ENCODE peak calls at places on chromosomes 11 and 22, in eight cellular contexts. M is fibroblast of villous mesenchyme, I is GM23338, U is K562, Z is NCI-H1048, N is endothelial cell, D is fibroblast of gingiva, P is colonic mucosa. V is an unnamed sample.

GRCh38 chr22:23176645-23177027 is 3.7 kb upstream of the BCR start:
- DNase-seq in Z (no peak), P (no peak), D (no peak), N (no peak), U (no peak), M (no peak), I (no peak), V (no peak)

GRCh38 chr11:133269272-133269671 is 263.0 kb downstream of the OPCML start:
- DNase-seq in U (no peak), M (no peak), D (no peak), N (no peak), Z (no peak), I (no peak), P (no peak), V (no peak)

GRCh38 chr11:125603207-125603606 is 10.6 kb downstream of the STT3A start:
- DNase-seq in Z (no peak), N (no peak), D (peak), M (no peak), P (no peak), U (no peak), I (no peak), V (no peak)

GRCh38 chr22:32991353-32992115 is 66.6 kb downstream of the SYN3 start:
- DNase-seq in N (no peak), P (no peak), U (no peak), D (no peak), I (no peak), M (peak), Z (no peak), V (no peak)

GRCh38 chr22:49677495-49677889 is 150.2 kb downstream of the BRD1 start:
- DNase-seq in I (no peak), U (no peak), Z (no peak), P (no peak), N (no peak), D (no peak), M (no peak), V (no peak)

GRCh38 chr22:40491990-40492631 is 121.7 kb downstream of the SGSM3 start:
- DNase-seq in Z (no peak), D (peak), P (no peak), I (peak), U (no peak), M (peak), N (no peak), V (no peak)

GRCh38 chr11:27563201-27563600 is 56.6 kb upstream of the LIN7C start:
- DNase-seq in I (no peak), D (no peak), N (no peak), U (no peak), Z (no peak), P (no peak), M (peak), V (no peak)

GRCh38 chr11:75072582-75072981 is 24.1 kb downstream of the OR2AT4 start:
- DNase-seq in P (no peak), I (peak), D (no peak), N (no peak), U (no peak), Z (no peak), M (no peak), V (no peak)

GRCh38 chr22:38172489-38173155 is 9.0 kb downstream of the PLA2G6 start:
- DNase-seq in D (no peak), I (no peak), M (no peak), Z (no peak), P (peak), N (peak), U (no peak), V (peak)

GRCh38 chr11:122494171-122494570 is 161.4 kb upstream of the UBASH3B start:
- DNase-seq in M (no peak), D (peak), N (no peak), Z (no peak), U (no peak), I (no peak), P (no peak), V (no peak)

GRCh38 chr11:71248251-71248570 is 4.2 kb downstream of the SHANK2 start:
- DNase-seq in D (no peak), M (no peak), U (no peak), Z (no peak), N (no peak), P (no peak), I (no peak), V (no peak)

GRCh38 chr22:37742374-37743092 is 45.7 kb downstream of the TRIOBP start:
- DNase-seq in M (peak), D (peak), N (no peak), Z (no peak), U (no peak), P (no peak), I (no peak), V (no peak)

GRCh38 chr22:38260760-38261477 is 11.9 kb downstream of the TMEM184B start:
- DNase-seq in D (no peak), P (no peak), I (no peak), Z (no peak), U (no peak), N (no peak), M (peak), V (no peak)

GRCh38 chr22:49324527-49325491 is 502.9 kb downstream of the BRD1 start:
- DNase-seq in D (no peak), N (no peak), Z (no peak), U (no peak), I (no peak), M (no peak), P (no peak), V (no peak)

GRCh38 chr22:47966316-47966715 is 1203.9 kb downstream of the TBC1D22A start:
- DNase-seq in N (no peak), P (no peak), U (no peak), I (no peak), M (no peak), D (no peak), Z (no peak), V (no peak)

GRCh38 chr11:116472661-116473060 is 300.1 kb downstream of the BUD13 start:
- DNase-seq in P (no peak), Z (no peak), U (no peak), I (no peak), D (no peak), N (no peak), M (no peak), V (no peak)

GRCh38 chr22:46018859-46019258 is 41.9 kb upstream of the WNT7B start:
- DNase-seq in U (no peak), M (no peak), I (no peak), N (no peak), D (no peak), P (no peak), Z (no peak), V (no peak)

GRCh38 chr11:19374189-19374588 is 133.4 kb upstream of the E2F8 start:
- DNase-seq in U (no peak), P (no peak), I (no peak), D (peak), M (peak), N (no peak), Z (no peak), V (no peak)

GRCh38 chr22:38570841-38571364 is 920 bp upstream of the DMC1 start:
- DNase-seq in M (no peak), N (peak), P (peak), D (peak), U (no peak), Z (no peak), I (peak), V (no peak)

GRCh38 chr11:65859812-65860277 is 388 bp upstream of the MUS81 start:
- DNase-seq in D (no peak), U (no peak), N (peak), I (no peak), P (no peak), M (no peak), Z (no peak), V (no peak)

GRCh38 chr11:34899633-34900016 is 16.6 kb downstream of the APIP start:
- DNase-seq in Z (no peak), D (no peak), M (no peak), N (peak), I (no peak), U (no peak), P (no peak), V (no peak)

GRCh38 chr22:20674998-20675397 is 98.9 kb upstream of the SERPIND1 start:
- DNase-seq in Z (no peak), M (no peak), U (no peak), P (no peak), I (no peak), N (no peak), D (no peak), V (no peak)

GRCh38 chr22:50264104-50264745 is 2.7 kb upstream of the MAPK12 start:
- DNase-seq in N (no peak), Z (no peak), M (no peak), I (no peak), D (no peak), P (no peak), U (no peak), V (no peak)

GRCh38 chr11:64016512-64016911 is 19.2 kb upstream of the FLRT1 start:
- DNase-seq in P (no peak), D (no peak), Z (no peak), U (no peak), N (no peak), I (no peak), M (no peak), V (no peak)

GRCh38 chr11:32962016-32962415 is 53.7 kb upstream of the DEPDC7 start:
- DNase-seq in P (no peak), N (no peak), M (peak), Z (no peak), I (no peak), U (no peak), D (no peak), V (no peak)

GRCh38 chr22:25775501-25775900 is 33.5 kb downstream of the MYO18B start:
- DNase-seq in M (peak), D (no peak), P (no peak), Z (no peak), N (peak), U (no peak), I (peak), V (no peak)

GRCh38 chr11:126132319-126132718 is 69.7 kb upstream of the CDON start:
- DNase-seq in D (no peak), M (no peak), P (no peak), U (no peak), I (no peak), Z (no peak), N (no peak), V (peak)

GRCh38 chr22:19716829-19717105 is 2.5 kb downstream of the SEPTIN5 start:
- DNase-seq in D (no peak), I (no peak), U (no peak), Z (no peak), P (no peak), N (no peak), M (no peak), V (no peak)

GRCh38 chr22:46027219-46028068 is 50.5 kb upstream of the WNT7B start:
- DNase-seq in Z (no peak), U (peak), D (no peak), M (peak), N (no peak), I (peak), P (peak), V (peak)

GRCh38 chr11:123235117-123235686 is 40.2 kb upstream of the CLMP start:
- DNase-seq in Z (no peak), N (peak), P (peak), D (no peak), U (peak), M (peak), I (peak), V (no peak)